ENCODE peak calls at places on chromosomes 6 and 20, in nine cellular contexts. A is ascending aorta; X is fibroblast of lung; J is left lung; V is psoas muscle; B is CD8-positive, alpha-beta memory T cell; Z is iPS DF 6.9; T is HCT116; Q is GM23248. S is an unnamed sample.

GRCh38 chr6:74598473-74599393 is 607.1 kb downstream of the COL12A1 start:
- DNase-seq in B (no peak), A (no peak), Z (no peak), T (no peak), J (no peak), Q (peak; percentile 46), X (no peak), V (no peak), S (no peak)

GRCh38 chr6:157488635-157489226 is 107.7 kb downstream of the ZDHHC14 start:
- DNase-seq in A (no peak), X (no peak), Q (no peak), B (no peak), J (no peak), V (no peak), T (no peak), Z (no peak), S (no peak)

GRCh38 chr6:111150577-111150976 is 63.3 kb downstream of the SLC16A10 start:
- DNase-seq in V (no peak), T (no peak), A (no peak), B (no peak), Z (no peak), J (no peak), X (no peak), Q (no peak), S (no peak)

GRCh38 chr6:142851601-142852000 is 93.4 kb downstream of the HIVEP2 start:
- DNase-seq in T (no peak), Z (no peak), Q (peak; percentile 65), A (no peak), B (no peak), X (no peak), V (no peak), J (no peak), S (no peak)

GRCh38 chr6:116247285-116247684 is 6.6 kb downstream of the TSPYL4 start:
- DNase-seq in A (no peak), X (no peak), V (no peak), Z (no peak), B (no peak), Q (no peak), T (no peak), J (no peak), S (no peak)

GRCh38 chr6:137892271-137892708 is 25.2 kb downstream of the TNFAIP3 start:
- DNase-seq in A (no peak), V (no peak), Z (no peak), J (no peak), T (no peak), X (peak; percentile 82), Q (peak; percentile 92), B (no peak), S (no peak)

GRCh38 chr6:131023834-131024504 is 39.1 kb downstream of the EPB41L2 start:
- DNase-seq in A (no peak), B (no peak), T (peak; percentile 3), V (no peak), Z (no peak), X (peak; percentile 85), Q (peak; percentile 74), J (no peak), S (no peak)

GRCh38 chr20:59143326-59143725 is 20.3 kb upstream of the ZNF831 start:
- DNase-seq in Q (no peak), X (no peak), J (no peak), A (no peak), T (no peak), B (no peak), Z (no peak), V (no peak), S (no peak)

GRCh38 chr20:63009988-63010769 is 3.4 kb upstream of the BHLHE23 start:
- DNase-seq in X (no peak), J (peak; percentile 53), B (peak; percentile 58), Z (no peak), Q (no peak), V (no peak), A (no peak), T (no peak), S (peak; percentile 38)

GRCh38 chr20:63055575-63056235 is 48.9 kb upstream of the BHLHE23 start:
- DNase-seq in B (no peak), X (no peak), A (peak; percentile 52), Z (no peak), Q (no peak), V (peak; percentile 50), T (no peak), J (peak; percentile 74), S (no peak)

GRCh38 chr6:137904822-137905617 is 38.0 kb downstream of the TNFAIP3 start:
- DNase-seq in A (peak; percentile 67), V (no peak), B (peak; percentile 31), Z (no peak), J (no peak), T (no peak), X (no peak), Q (peak; percentile 88), S (peak; percentile 56)

GRCh38 chr20:62243106-62243505 is 4.8 kb downstream of the OSBPL2 start:
- DNase-seq in B (no peak), Q (no peak), A (no peak), X (no peak), V (no peak), J (peak; percentile 42), T (no peak), Z (no peak), S (no peak)

GRCh38 chr6:121435444-121436069 is at the start of gene GJA1:
- DNase-seq in X (peak; percentile 88), B (no peak), Z (no peak), A (peak; percentile 82), V (no peak), Q (peak; percentile 87), T (no peak), J (no peak), S (peak; percentile 56)

GRCh38 chr6:17018425-17018824 is 83.4 kb upstream of the STMND1 start:
- DNase-seq in T (no peak), Z (no peak), X (no peak), J (no peak), B (no peak), V (no peak), A (no peak), Q (no peak), S (no peak)

GRCh38 chr20:33263784-33264183 is 19.2 kb upstream of the BPIFB1 start:
- DNase-seq in X (no peak), Z (no peak), A (no peak), J (no peak), T (no peak), Q (peak; percentile 20), V (no peak), B (no peak), S (no peak)
- H3K27ac ChIP-seq in X (no peak overlapping the region), Z (no peak overlapping the region), A (no peak overlapping the region), J (no peak overlapping the region), T (no peak overlapping the region), Q (no peak overlapping the region), V (no peak overlapping the region), B (no peak overlapping the region), S (no peak overlapping the region)

GRCh38 chr6:41515995-41516394 is 30.2 kb upstream of the FOXP4 start:
- DNase-seq in X (no peak), A (no peak), J (no peak), V (no peak), T (no peak), Q (no peak), B (no peak), Z (no peak), S (no peak)

GRCh38 chr6:41519305-41519747 is 26.9 kb upstream of the FOXP4 start:
- DNase-seq in Q (no peak), T (no peak), V (no peak), A (no peak), Z (no peak), J (no peak), X (no peak), B (no peak), S (peak; percentile 85)

GRCh38 chr6:41519748-41520699 is 26.2 kb upstream of the FOXP4 start:
- DNase-seq in T (no peak), A (no peak), J (no peak), X (no peak), Z (no peak), V (no peak), B (no peak), Q (no peak), S (peak; percentile 70)

GRCh38 chr6:41518118-41518517 is 28.1 kb upstream of the FOXP4 start:
- DNase-seq in B (no peak), Q (no peak), X (no peak), Z (no peak), T (no peak), J (no peak), V (no peak), A (no peak), S (peak; percentile 48)

DNA sequence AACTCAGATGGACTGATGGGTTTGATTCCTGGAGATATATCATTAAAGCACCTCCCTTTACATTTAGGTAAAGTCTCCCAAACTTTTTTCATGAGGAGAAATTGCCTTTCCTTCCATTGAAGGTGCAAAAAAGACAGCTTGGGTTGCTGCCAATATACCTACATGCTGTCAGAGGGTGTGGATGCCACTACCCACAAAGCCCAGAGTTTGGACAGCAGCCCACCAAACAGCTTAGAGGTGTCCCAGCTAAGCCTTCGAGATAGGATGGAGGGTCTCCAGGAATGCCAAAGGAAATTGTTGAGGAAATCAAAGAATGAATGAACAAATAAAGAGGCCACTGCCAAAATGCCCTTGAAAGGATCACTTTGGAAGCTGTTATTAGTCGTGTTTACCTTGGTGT is 28.7 kb upstream of the FOXP4 start:
- DNase-seq in B (no peak), X (no peak), J (no peak), T (no peak), V (no peak), A (no peak), Z (no peak), Q (no peak), S (no peak)
- H3K4me1 ChIP-seq in B (no peaks in the 10 kb centered on the region), X (no peaks in the 10 kb centered on the region), J (peaks cover 4% of the 10 kb centered on the region), T (no peaks in the 10 kb centered on the region), V (no peaks in the 10 kb centered on the region), A (no peaks in the 10 kb centered on the region), Z (no peaks in the 10 kb centered on the region), Q (no peaks in the 10 kb centered on the region), S (peaks cover 9% of the 10 kb centered on the region)

GRCh38 chr6:32637219-32637880 is at the start of gene HLA-DQA1:
- DNase-seq in Z (no peak), J (no peak), V (no peak), X (no peak), T (no peak), B (no peak), A (no peak), Q (no peak), S (no peak)
- H3K27ac ChIP-seq in Z (no peak within 1 kb of the TSS), J (peak within 1 kb of the TSS; percentile 50), V (no peak within 1 kb of the TSS), X (no peak within 1 kb of the TSS), T (no peak within 1 kb of the TSS), B (peak within 1 kb of the TSS; percentile 68), A (no peak within 1 kb of the TSS), Q (no peak within 1 kb of the TSS), S (peak within 1 kb of the TSS; percentile 64)

GRCh38 chr20:1945134-1945618 is 48.7 kb downstream of the PDYN start:
- DNase-seq in T (no peak), V (peak; percentile 85), Q (peak; percentile 89), J (peak; percentile 87), A (peak; percentile 80), X (peak; percentile 47), B (no peak), Z (no peak), S (no peak)

GRCh38 chr20:1945660-1946059 is 48.2 kb downstream of the PDYN start:
- DNase-seq in Z (no peak), X (no peak), B (no peak), V (no peak), A (peak; percentile 2), T (no peak), J (no peak), Q (no peak), S (no peak)

GRCh38 chr20:1943267-1944002 is 48.2 kb downstream of the SIRPA start:
- DNase-seq in A (peak; percentile 83), V (peak; percentile 77), J (no peak), Z (no peak), Q (peak; percentile 94), B (no peak), T (no peak), X (peak; percentile 29), S (peak; percentile 77)

GRCh38 chr20:1942486-1943266 is 47.5 kb downstream of the SIRPA start:
- DNase-seq in V (no peak), Q (no peak), Z (no peak), A (peak; percentile 39), J (no peak), B (no peak), T (no peak), X (no peak), S (no peak)

GRCh38 chr20:1944345-1945099 is 49.3 kb downstream of the SIRPA start:
- DNase-seq in J (no peak), B (no peak), X (no peak), V (no peak), T (no peak), Q (no peak), Z (no peak), A (peak; percentile 22), S (no peak)
- H3K4me1 ChIP-seq in J (peaks cover 2% of the 10 kb centered on the region), B (no peaks in the 10 kb centered on the region), X (no peaks in the 10 kb centered on the region), V (peaks cover 55% of the 10 kb centered on the region), T (no peaks in the 10 kb centered on the region), Q (peaks cover 38% of the 10 kb centered on the region), Z (no peaks in the 10 kb centered on the region), A (no peaks in the 10 kb centered on the region), S (peaks cover 2% of the 10 kb centered on the region)

S was measured in small intestine.